ENCODE peak calls at places on chromosomes 3 and 15, in five cellular contexts. H is keratinocyte, C is brain microvascular endothelial cell, P is ovary, X is A549. F is an unnamed sample.

GRCh38 chr15:85673326-85673725 is 121.4 kb downstream of the KLHL25 start:
- DNase-seq in H (no peak), C (no peak), P (no peak), X (no peak), F (no peak)

GRCh38 chr3:116020495-116020894 is 397.2 kb downstream of the GAP43 start:
- DNase-seq in H (no peak), C (no peak), P (no peak), X (no peak), F (no peak)

GRCh38 chr15:47728886-47729285 is 11.6 kb downstream of the SEMA6D start:
- DNase-seq in H (no peak), C (no peak), P (no peak), X (no peak), F (no peak)

GRCh38 chr3:194852345-194852744 is 166.7 kb downstream of the FAM43A start:
- DNase-seq in H (no peak), C (no peak), P (no peak), X (no peak), F (no peak)

GRCh38 chr15:98177950-98178848 is 217.7 kb downstream of the ARRDC4 start:
- DNase-seq in H (peak), C (peak), P (no peak), X (peak), F (peak)

GRCh38 chr15:85766007-85766831 is 28.5 kb downstream of the KLHL25 start:
- DNase-seq in H (no peak), C (no peak), P (no peak), X (no peak), F (no peak)

GRCh38 chr3:116059421-116060096 is 385.7 kb downstream of the LSAMP start:
- DNase-seq in H (peak), C (peak), P (no peak), X (peak), F (peak)

GRCh38 chr3:58529516-58530353 is 7.3 kb downstream of the ACOX2 start:
- DNase-seq in H (no peak), C (no peak), P (no peak), X (peak), F (no peak)

GRCh38 chr15:31615643-31616415 is 289.2 kb downstream of the KLF13 start:
- DNase-seq in H (no peak), C (no peak), P (no peak), X (no peak), F (no peak)

GRCh38 chr3:17678116-17678741 is 64.2 kb downstream of the TBC1D5 start:
- DNase-seq in H (peak), C (peak), P (no peak), X (no peak), F (peak)

DNA sequence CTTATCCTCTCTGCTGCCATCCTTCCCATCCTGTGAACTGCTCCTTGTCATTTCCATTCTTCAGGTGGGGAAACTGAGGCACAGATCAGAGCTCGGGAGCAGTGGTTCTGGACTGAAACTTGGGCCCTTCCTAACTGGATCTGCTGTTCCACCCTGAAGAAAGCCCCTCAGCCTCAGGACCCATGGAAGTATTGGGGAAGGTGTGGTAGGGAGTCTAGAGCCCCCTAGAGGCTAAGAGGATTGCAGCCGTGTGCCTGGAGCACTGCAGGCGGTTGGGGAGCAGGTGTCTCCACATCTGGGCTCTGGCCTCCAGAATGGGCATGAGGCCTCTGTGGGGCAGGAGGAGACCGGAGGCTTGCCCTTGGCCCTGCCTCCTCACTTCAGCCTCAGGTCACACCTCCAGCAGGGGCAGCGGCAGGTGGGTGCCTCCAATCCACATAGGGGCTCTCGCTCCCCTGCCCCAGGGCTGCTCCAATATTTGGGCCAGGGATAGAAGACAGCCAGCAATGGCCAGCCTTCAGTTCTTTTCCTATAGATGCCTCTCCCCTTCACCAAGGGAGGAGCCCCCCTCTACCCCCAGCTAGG is 28.1 kb downstream of the DNAJB8 start:
- DNase-seq in H (no peak), C (no peak), P (no peak), X (no peak), F (no peak)
- TF ChIP-seq CTCF in H (peak), C (peak), P (no peak), X (peak), F (peak)

DNA sequence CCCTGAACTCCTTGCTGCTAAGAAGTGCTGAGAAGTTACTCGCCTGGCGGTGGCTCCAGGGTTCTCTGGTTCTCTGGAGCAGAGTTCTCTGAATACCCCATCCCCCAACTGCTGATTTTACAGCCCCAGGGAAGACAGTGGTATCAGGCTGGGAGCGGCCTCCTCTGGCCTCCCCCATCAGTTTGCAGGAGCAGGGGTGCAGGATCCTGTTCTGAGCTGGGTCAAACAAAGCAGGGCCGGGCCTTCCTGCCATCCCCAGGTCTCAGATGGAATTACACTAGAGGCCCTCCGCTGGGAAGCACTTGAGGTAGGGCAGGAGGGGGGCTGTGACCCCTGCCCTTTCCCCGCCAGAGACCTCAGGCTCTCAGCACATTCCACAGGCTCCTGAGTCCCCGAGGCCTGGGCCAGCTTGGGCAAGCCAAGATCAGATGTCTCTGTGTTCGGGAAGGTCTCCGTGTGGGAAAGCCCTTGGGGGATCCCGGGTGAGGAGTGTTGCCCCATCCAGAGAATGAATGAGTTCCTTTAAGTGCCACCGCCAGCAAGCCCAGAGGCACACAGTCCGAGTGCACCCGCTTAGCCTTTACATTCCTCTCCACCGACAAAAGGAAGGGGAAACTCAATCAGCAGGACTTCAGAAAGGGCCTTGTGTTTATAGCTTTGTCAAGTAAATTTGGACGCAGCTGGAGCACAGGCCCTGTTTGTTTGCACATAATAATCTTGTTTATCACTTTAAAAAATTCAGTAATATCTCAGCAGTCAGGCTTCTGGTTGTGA is 150.0 kb downstream of the LRRK1 start:
- DNase-seq in H (peak), C (no peak), P (peak), X (peak), F (peak)
- TF ChIP-seq CTCF in H (peak), C (peak), P (no peak), X (no peak), F (peak)

DNA sequence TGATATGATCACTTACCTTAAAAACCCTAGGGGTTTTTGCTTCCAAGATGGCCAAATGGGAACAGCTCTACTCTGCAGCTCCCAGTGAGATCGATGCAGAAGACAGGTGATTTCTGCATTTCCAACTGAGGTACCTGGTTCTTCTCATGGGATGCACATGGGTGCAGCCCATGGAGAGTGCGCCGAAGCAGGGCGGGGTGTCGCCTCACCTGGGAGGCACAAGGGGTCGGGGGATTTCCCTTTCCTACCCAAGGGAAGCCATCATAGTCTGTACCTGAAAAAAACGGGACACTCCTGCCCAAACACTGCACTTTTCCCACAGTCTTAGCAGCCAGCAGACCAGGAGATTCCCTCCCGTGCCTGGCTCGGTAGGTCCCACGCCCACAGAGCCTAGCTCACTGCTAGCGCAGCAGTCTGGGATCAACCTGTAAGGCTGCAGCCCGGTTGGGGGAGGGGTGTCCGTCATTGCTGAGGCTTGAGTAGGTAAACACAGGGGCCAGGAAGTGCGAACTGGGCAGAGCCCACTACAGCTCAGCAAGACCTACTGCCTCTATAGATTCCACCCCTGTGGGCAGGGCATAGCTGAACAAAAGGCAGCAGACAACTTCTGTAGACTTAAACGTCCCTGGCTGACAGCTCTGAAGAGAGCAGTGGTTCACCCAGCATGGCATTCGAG is 78.6 kb downstream of the CTNNB1 start:
- DNase-seq in H (no peak), C (no peak), P (no peak), X (no peak), F (no peak)
- TF ChIP-seq CTCF in H (no peak), C (no peak), P (no peak), X (no peak), F (no peak)

GRCh38 chr15:39814487-39814886 is 31.8 kb upstream of the FSIP1 start:
- DNase-seq in H (no peak), C (no peak), P (no peak), X (no peak), F (no peak)
- TF ChIP-seq CTCF in H (no peak), C (no peak), P (no peak), X (no peak), F (no peak)

GRCh38 chr3:128994581-128995161 is 795 bp upstream of the CFAP92 start:
- DNase-seq in H (no peak), C (no peak), P (no peak), X (no peak), F (no peak)

GRCh38 chr3:128994173-128994512 is 267 bp upstream of the CFAP92 start:
- DNase-seq in H (no peak), C (no peak), P (no peak), X (no peak), F (no peak)

GRCh38 chr3:128995737-128996136 is 1.9 kb upstream of the CFAP92 start:
- DNase-seq in H (no peak), C (no peak), P (no peak), X (no peak), F (no peak)

GRCh38 chr3:128992926-128993460 is 883 bp downstream of the CFAP92 start:
- DNase-seq in H (no peak), C (no peak), P (no peak), X (no peak), F (no peak)

GRCh38 chr3:128993461-128994172 is at the start of gene CFAP92:
- DNase-seq in H (no peak), C (peak), P (peak), X (peak), F (peak)
- TF ChIP-seq CTCF in H (no peak), C (no peak), P (no peak), X (no peak), F (no peak)

GRCh38 chr3:134838599-134838998 is 43.5 kb downstream of the EPHB1 start:
- DNase-seq in H (no peak), C (no peak), P (no peak), X (no peak), F (no peak)
- TF ChIP-seq CTCF in H (peak), C (peak), P (no peak), X (peak), F (peak)

GRCh38 chr3:41863024-41863423 is 98.9 kb downstream of the ULK4 start:
- DNase-seq in H (no peak), C (no peak), P (no peak), X (peak), F (no peak)
- TF ChIP-seq CTCF in H (peak), C (peak), P (no peak), X (no peak), F (peak)

DNA sequence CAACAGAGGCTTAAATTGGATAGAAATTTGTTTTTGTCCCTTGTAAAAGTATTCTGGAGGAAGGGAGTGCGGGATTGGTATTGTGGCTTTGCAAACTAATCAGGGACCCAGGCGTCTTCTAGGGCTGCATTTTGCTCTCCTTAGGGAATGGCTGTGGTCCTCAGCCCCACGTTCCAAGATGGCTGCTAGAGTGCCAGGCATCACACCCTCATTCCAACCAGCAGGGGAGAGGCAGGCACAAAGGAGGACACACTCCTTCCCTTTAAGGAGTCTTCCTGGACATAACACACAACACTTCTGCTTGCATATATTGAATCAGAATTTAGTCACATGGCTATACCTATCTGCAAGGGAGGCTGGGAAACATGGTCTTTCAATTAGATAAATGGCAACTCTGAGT is 174.5 kb upstream of the LYSMD4 start:
- DNase-seq in H (no peak), C (no peak), P (no peak), X (no peak), F (no peak)
- TF ChIP-seq CTCF in H (peak), C (peak), P (no peak), X (no peak), F (no peak)

DNA sequence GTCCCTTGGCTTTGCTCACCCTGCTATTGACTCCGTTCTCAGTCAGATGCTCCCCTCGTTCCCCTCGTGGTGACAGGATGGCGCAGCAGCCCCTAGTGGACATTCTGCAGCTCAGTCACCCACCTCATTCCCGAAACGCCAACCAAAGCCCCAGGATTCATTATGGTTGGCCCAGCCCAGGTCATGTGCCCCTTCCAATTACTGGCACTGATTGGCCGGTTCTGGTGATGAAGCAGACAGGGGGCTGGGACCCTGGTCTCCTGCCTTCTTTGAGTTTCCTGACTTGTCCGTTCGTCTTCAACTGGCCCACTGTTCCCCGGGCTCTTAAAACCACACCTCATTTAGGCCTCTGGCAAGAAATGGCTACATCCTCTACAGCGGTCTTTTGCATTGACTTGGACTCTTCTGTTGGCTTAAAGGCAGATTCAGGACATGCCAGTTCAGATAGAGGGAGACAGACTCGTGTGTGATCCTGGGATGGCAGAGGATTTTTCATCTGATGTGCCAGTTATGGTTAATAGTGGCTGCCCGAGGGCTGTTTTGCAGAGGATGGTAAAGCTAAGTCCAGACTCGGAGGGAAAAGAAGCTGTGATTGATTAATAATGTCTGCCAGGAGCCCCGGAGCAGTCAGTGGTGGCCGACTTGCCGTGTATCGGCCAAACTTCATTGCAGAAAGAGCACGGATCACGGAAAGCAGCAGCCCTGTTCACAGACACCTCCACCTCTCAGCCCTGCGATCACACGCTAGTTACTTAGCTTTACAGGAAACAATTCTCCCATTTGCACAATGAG is 37.8 kb downstream of the LSM3 start:
- DNase-seq in H (no peak), C (no peak), P (no peak), X (peak), F (no peak)
- TF ChIP-seq CTCF in H (no peak), C (peak), P (no peak), X (no peak), F (peak)

DNA sequence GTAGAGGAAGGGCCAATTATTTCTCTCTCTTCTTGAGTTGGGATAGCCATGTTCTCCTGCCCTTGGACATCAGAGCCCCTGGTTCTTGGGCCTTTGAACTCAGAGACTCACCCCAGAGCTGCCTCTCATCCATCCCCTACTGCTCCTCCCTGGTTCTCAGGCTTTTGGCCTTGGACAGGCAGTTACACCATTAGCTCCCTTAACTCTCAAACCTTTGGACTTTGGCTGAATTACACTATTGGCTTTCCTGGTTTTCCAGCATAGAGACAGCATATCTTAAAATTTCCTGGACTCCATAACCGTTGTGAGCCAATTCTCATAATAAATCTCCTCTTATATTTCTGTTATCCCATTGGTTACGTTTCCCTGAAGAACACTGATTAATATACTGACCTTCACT is 63.7 kb upstream of the CHL1 start:
- DNase-seq in H (no peak), C (no peak), P (no peak), X (no peak), F (no peak)
- TF ChIP-seq CTCF in H (no peak), C (no peak), P (no peak), X (no peak), F (no peak)